ENCODE peak calls at places on chromosomes 6 and 20, in four cellular contexts. D is AG04449, L is fibroblast of mammary gland, E is fibroblast of pulmonary artery. F is an unnamed sample.

GRCh38 chr20:53608456-53609413 is 15.1 kb upstream of the ZNF217 start:
- DNase-seq in D (no peak), L (no peak), E (no peak), F (peak)

GRCh38 chr6:139855741-139856206 is 481.3 kb upstream of the CITED2 start:
- DNase-seq in E (no peak), L (no peak), D (peak), F (no peak)

GRCh38 chr20:1119524-1119923 is 1.1 kb downstream of the PSMF1 start:
- DNase-seq in L (no peak), D (no peak), E (no peak), F (no peak)

GRCh38 chr6:6230286-6230685 is 90.2 kb downstream of the F13A1 start:
- DNase-seq in D (no peak), L (no peak), E (no peak), F (peak)

GRCh38 chr6:166029506-166029905 is 138.1 kb downstream of the TBXT start:
- DNase-seq in L (peak), E (no peak), D (no peak), F (no peak)

GRCh38 chr6:168524644-168525043 is 83.7 kb downstream of the SMOC2 start:
- DNase-seq in E (no peak), L (peak), D (no peak), F (no peak)

GRCh38 chr6:136523196-136523595 is 27.0 kb downstream of the MAP7 start:
- DNase-seq in D (no peak), L (no peak), E (no peak), F (no peak)

GRCh38 chr6:167079853-167080297 is 43.0 kb upstream of the CCR6 start:
- DNase-seq in E (no peak), L (no peak), D (no peak), F (no peak)

GRCh38 chr6:25410102-25410501 is 130.9 kb downstream of the CARMIL1 start:
- DNase-seq in D (no peak), L (no peak), E (peak), F (no peak)

GRCh38 chr6:111484655-111484974 is 1.6 kb upstream of the REV3L start:
- DNase-seq in D (no peak), L (no peak), E (no peak), F (no peak)

GRCh38 chr20:38870733-38871559 is 55.3 kb upstream of the FAM83D start:
- DNase-seq in E (peak), D (no peak), L (peak), F (no peak)

GRCh38 chr6:170369439-170369838 is 62.9 kb downstream of the FAM120B start:
- DNase-seq in D (no peak), E (no peak), L (no peak), F (no peak)

GRCh38 chr20:45138451-45139300 is 14.4 kb upstream of the WFDC12 start:
- DNase-seq in L (peak), E (peak), D (no peak), F (no peak)

GRCh38 chr6:43934803-43935602 is 165.0 kb downstream of the VEGFA start:
- DNase-seq in L (no peak), E (no peak), D (no peak), F (no peak)

GRCh38 chr6:170227521-170227983 is 63.3 kb downstream of the DLL1 start:
- DNase-seq in L (no peak), E (no peak), D (no peak), F (no peak)

GRCh38 chr6:109867970-109868358 is 110.1 kb upstream of the GPR6 start:
- DNase-seq in D (no peak), L (peak), E (peak), F (no peak)

GRCh38 chr6:111564482-111564945 is 41.2 kb downstream of the TRAF3IP2 start:
- DNase-seq in E (peak), L (peak), D (no peak), F (no peak)

GRCh38 chr6:142008776-142009175 is 123.9 kb upstream of the GJE1 start:
- DNase-seq in E (no peak), L (no peak), D (no peak), F (no peak)

DNA sequence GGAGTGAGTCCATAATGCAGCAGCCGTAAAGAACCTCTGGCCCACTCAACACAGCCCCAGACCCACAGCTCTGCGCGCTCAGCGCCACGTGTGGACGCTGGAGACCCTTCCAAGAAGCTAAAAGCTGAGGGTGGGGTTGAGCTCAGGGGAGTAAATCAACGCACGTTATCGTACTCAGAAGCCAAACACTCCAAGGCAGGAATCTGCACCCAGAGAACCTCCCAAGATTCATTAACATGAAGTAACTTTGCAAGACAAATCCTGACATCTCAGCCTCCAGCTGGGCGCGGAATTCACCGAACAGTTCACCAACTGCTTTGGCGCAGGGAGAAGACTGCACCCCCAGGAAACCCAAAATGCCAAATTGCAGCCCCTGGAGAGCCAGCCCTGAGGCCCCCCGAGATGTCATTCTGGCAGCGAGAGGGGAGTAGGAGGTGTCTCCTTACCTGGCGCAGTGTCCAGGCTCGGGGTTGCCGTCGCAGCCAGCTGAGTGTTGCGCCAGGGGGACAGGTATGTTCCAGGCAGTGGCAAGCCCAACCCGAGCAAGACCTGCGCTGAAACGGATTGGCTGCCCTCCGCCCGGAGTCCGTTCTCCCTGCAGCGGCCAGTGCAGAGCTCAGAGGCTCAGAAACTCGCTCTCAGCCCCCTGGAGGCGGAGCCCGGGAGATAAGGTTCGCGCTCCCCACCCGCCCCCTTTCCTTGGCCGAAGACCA is at the start of gene COL21A1:
- DNase-seq in E (no peak), L (peak), D (no peak), F (no peak)
- H3K4me3 ChIP-seq in E (peak), L (peak), D (peak), F (peak)

GRCh38 chr20:56924316-56924975 is 295.3 kb downstream of the TFAP2C start:
- DNase-seq in L (no peak), E (no peak), D (no peak), F (no peak)
- H3K4me3 ChIP-seq in L (no peak), E (no peak), D (no peak), F (no peak)

DNA sequence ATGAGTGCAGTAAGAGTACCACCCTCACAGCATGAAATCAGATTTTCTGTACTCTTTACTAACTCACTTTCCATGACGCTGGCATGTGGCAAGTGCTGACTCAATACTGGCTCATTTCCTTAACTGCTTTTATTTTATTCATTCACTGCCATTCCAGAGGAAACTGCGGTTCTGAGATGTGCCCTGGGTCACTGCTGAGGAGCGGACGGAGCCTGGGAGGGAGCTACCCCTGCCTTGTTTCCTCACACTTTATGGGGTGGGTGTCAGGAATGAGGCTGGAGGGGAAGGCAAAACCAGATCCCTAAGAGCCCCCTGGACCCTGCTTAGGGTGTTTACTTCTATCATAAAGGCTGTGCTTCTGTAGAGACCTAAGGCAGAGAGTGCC is 14.4 kb downstream of the NT5E start:
- DNase-seq in L (peak), D (peak), E (peak), F (peak)
- H3K4me3 ChIP-seq in L (peak), D (peak), E (peak), F (peak)

DNA sequence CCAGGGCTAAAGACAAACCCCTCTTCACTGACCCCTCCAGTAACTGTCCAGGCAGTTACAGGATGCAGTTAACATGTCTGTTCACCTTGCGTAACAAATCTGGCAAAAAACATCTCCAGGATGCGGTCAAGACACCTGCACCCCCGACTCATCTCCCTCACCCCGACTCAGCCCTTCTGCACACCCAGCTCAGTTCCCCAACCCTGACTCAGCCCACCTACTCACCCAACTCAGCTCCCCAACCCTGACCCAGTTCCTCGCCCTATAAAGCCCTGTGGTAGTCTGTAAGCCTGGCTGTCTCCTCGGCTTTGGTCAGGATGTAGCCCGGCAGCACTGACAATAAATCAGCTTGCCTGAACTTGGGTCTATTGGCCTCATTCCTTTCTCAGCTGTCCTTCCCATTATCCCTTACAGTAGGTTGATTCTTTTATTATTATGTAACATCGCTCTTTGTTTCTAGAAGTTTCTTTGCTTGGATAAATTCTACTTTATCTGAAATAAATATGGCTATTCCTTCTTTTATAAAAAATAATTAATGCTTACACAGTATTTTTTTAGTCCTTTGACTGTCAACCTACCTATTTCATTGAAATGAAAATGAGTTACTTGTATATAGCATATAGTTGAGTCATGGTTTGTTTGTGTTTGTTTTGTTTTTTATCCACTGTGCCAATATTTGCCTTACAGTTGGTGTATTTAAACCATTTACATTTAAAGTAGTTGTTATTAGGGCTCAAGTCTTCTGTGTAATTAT is 12.9 kb upstream of the ADTRP start:
- DNase-seq in D (no peak), L (peak), E (no peak), F (no peak)
- H3K4me3 ChIP-seq in D (no peak), L (no peak), E (no peak), F (no peak)

GRCh38 chr6:32240686-32241085 is 16.8 kb upstream of the NOTCH4 start:
- DNase-seq in L (no peak), D (no peak), E (no peak), F (no peak)
- H3K4me3 ChIP-seq in L (no peak), D (no peak), E (no peak), F (no peak)

DNA sequence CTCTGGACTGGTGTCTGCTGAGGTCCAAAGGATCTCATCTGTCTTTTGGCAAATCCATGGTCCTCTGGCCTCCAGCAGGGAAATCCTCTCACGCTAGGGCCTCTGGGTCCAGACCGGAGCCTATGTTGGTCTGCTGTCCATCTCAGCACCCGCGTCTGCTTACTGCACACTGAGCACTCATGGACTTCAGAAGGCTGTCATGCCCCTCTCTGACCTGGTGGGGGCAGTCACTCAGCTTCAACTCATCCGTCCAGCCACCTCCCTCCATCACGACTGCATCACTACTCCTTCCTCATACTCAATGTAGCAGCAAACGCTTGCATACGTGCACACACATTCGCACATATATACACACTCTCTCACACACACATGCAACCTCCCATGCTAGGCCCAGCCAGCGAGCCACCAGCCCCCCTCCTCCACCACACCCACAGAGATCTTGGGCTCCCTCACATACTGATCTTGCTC is 33.3 kb downstream of the GABRR2 start:
- DNase-seq in L (peak), E (peak), D (no peak), F (no peak)
- H3K4me3 ChIP-seq in L (no peak), E (no peak), D (no peak), F (no peak)

DNA sequence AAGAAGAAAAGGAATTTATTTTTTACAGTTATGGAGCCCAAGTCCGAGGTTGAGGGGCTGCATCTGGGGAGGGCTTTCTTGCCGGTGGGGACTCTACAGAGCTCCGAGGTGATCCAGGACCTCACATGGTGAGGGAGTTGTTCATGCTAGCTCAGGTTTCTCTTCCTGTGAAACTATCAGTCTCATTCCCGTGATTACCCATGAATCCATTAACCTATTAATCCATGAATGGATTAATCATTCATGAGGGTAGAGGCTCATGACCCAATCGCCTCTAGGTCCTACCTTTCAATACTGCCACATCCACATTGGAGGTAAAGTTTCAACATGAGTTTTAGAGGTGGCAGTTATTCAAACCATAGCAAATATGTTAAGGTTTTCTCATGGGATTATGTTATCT is 3.8 kb downstream of the DSE start:
- DNase-seq in L (no peak), D (no peak), E (no peak), F (no peak)
- H3K4me3 ChIP-seq in L (no peak), D (no peak), E (no peak), F (no peak)

F was measured in retinal pigment epithelial cell.